ENCODE peak calls at places on chromosomes 16 and 17, in six cellular contexts. One of them, this sample, is unnamed.

GRCh38 chr17:48907713-48908046 is 527 bp upstream of the UBE2Z start:
- DNase-seq in SHP77: no peak
- DNase-seq in HEK293T: no peak
- DNase-seq in SK-MEL-5: peak; percentile 49
- DNase-seq in fibroblast of pulmonary artery: peak; percentile 68
- DNase-seq in HCEC 1CT: peak; percentile 41
- DNase-seq in this sample: no peak

GRCh38 chr17:14214271-14214670 is 22.4 kb downstream of the CDRT15 start:
- DNase-seq in SHP77: no peak
- DNase-seq in HCEC 1CT: peak; percentile 6
- DNase-seq in fibroblast of pulmonary artery: peak; percentile 23
- DNase-seq in SK-MEL-5: no peak
- DNase-seq in HEK293T: no peak
- DNase-seq in this sample: no peak

GRCh38 chr16:28924399-28924761 is 658 bp downstream of the RABEP2 start:
- DNase-seq in HEK293T: no peak
- DNase-seq in fibroblast of pulmonary artery: no peak
- DNase-seq in SHP77: no peak
- DNase-seq in SK-MEL-5: no peak
- DNase-seq in HCEC 1CT: no peak
- DNase-seq in this sample: no peak

GRCh38 chr17:74960739-74961342 is 11.7 kb downstream of the HID1 start:
- DNase-seq in HCEC 1CT: peak; percentile 51
- DNase-seq in SHP77: no peak
- DNase-seq in fibroblast of pulmonary artery: peak; percentile 49
- DNase-seq in SK-MEL-5: peak; percentile 84
- DNase-seq in HEK293T: peak; percentile 83
- DNase-seq in this sample: peak; percentile 97

GRCh38 chr16:63945805-63946204 is 1176.1 kb downstream of the CDH11 start:
- DNase-seq in SK-MEL-5: no peak
- DNase-seq in HEK293T: no peak
- DNase-seq in SHP77: no peak
- DNase-seq in fibroblast of pulmonary artery: no peak
- DNase-seq in HCEC 1CT: no peak
- DNase-seq in this sample: no peak

GRCh38 chr16:59341368-59341767 is 607.3 kb upstream of the GOT2 start:
- DNase-seq in HCEC 1CT: no peak
- DNase-seq in HEK293T: no peak
- DNase-seq in fibroblast of pulmonary artery: no peak
- DNase-seq in SK-MEL-5: peak; percentile 7
- DNase-seq in SHP77: no peak
- DNase-seq in this sample: no peak

GRCh38 chr16:87435399-87436224 is 43.5 kb downstream of the MAP1LC3B start:
- DNase-seq in fibroblast of pulmonary artery: peak; percentile 76
- DNase-seq in HEK293T: no peak
- DNase-seq in SK-MEL-5: no peak
- DNase-seq in SHP77: no peak
- DNase-seq in HCEC 1CT: peak; percentile 97
- DNase-seq in this sample: no peak

GRCh38 chr16:772959-773358 is 12.4 kb downstream of the MSLN start:
- DNase-seq in SHP77: no peak
- DNase-seq in fibroblast of pulmonary artery: no peak
- DNase-seq in HEK293T: no peak
- DNase-seq in HCEC 1CT: no peak
- DNase-seq in SK-MEL-5: no peak
- DNase-seq in this sample: no peak

GRCh38 chr17:43983196-43983514 is 21.3 kb upstream of the NAGS start:
- DNase-seq in SHP77: no peak
- DNase-seq in HCEC 1CT: no peak
- DNase-seq in fibroblast of pulmonary artery: no peak
- DNase-seq in SK-MEL-5: no peak
- DNase-seq in HEK293T: no peak
- DNase-seq in this sample: no peak

GRCh38 chr16:84379008-84379730 is 10.8 kb downstream of the ATP2C2 start:
- DNase-seq in fibroblast of pulmonary artery: no peak
- DNase-seq in SHP77: no peak
- DNase-seq in HCEC 1CT: no peak
- DNase-seq in SK-MEL-5: no peak
- DNase-seq in HEK293T: no peak
- DNase-seq in this sample: no peak

GRCh38 chr16:87531418-87531817 is 38.6 kb upstream of the ZCCHC14 start:
- DNase-seq in SHP77: no peak
- DNase-seq in HCEC 1CT: no peak
- DNase-seq in SK-MEL-5: no peak
- DNase-seq in fibroblast of pulmonary artery: no peak
- DNase-seq in HEK293T: no peak
- DNase-seq in this sample: no peak

GRCh38 chr17:77501101-77501566 is 360.4 kb downstream of the SEC14L1 start:
- DNase-seq in SHP77: peak; percentile 33
- DNase-seq in HEK293T: peak; percentile 64
- DNase-seq in SK-MEL-5: peak; percentile 74
- DNase-seq in fibroblast of pulmonary artery: peak; percentile 34
- DNase-seq in HCEC 1CT: no peak
- DNase-seq in this sample: peak; percentile 84